ENCODE peak calls at places on chromosomes 13 and 19, in ten cellular contexts. N is PC-9; O is neuronal stem cell; F is fibroblast of lung; A is suprapubic skin; U is right lobe of liver; R is heart right ventricle; Z is PC-3; G is CD4-positive, CD25-positive, alpha-beta regulatory T cell; J is CD8-positive, alpha-beta memory T cell. W is an unnamed sample.

GRCh38 chr19:56223481-56223880 is 21.4 kb downstream of the ZSCAN5C start:
- DNase-seq in N (no peak), O (no peak), F (no peak), A (no peak), U (no peak), R (no peak), Z (no peak), G (no peak), J (no peak), W (no peak)

GRCh38 chr19:7391218-7391670 is 42.5 kb downstream of the ARHGEF18 start:
- DNase-seq in N (peak; percentile 92), O (no peak), F (peak; percentile 38), A (no peak), U (no peak), R (no peak), Z (peak; percentile 97), G (no peak), J (no peak), W (no peak)

GRCh38 chr19:48588670-48589399 is 17.7 kb upstream of the SPACA4 start:
- DNase-seq in N (peak; percentile 93), O (peak; percentile 78), F (peak; percentile 81), A (peak; percentile 95), U (peak; percentile 89), R (peak; percentile 94), Z (peak; percentile 94), G (peak; percentile 76), J (peak; percentile 88), W (peak; percentile 82)

GRCh38 chr13:46332772-46333171 is 54.3 kb downstream of the RUBCNL start:
- DNase-seq in N (no peak), O (no peak), F (no peak), A (no peak), U (no peak), R (no peak), Z (no peak), G (no peak), J (no peak), W (no peak)

GRCh38 chr19:43532571-43532961 is 422 bp upstream of the ZNF575 start:
- DNase-seq in N (no peak), O (no peak), F (no peak), A (no peak), U (no peak), R (peak; percentile 62), Z (no peak), G (peak; percentile 36), J (no peak), W (no peak)

GRCh38 chr13:96796234-96796633 is 198.0 kb downstream of the OXGR1 start:
- DNase-seq in N (no peak), O (no peak), F (no peak), A (no peak), U (no peak), R (no peak), Z (peak; percentile 6), G (no peak), J (no peak), W (no peak)

GRCh38 chr19:33902802-33903488 is 106.3 kb downstream of the KCTD15 start:
- DNase-seq in N (no peak), O (no peak), F (no peak), A (no peak), U (no peak), R (no peak), Z (no peak), G (no peak), J (no peak), W (peak; percentile 32)

GRCh38 chr19:52638601-52639000 is 446 bp upstream of the ZNF83 start:
- DNase-seq in N (no peak), O (no peak), F (no peak), A (no peak), U (no peak), R (peak; percentile 17), Z (no peak), G (no peak), J (no peak), W (no peak)

GRCh38 chr13:44750618-44751017 is 174.5 kb upstream of the TSC22D1 start:
- DNase-seq in N (no peak), O (no peak), F (no peak), A (no peak), U (no peak), R (no peak), Z (no peak), G (no peak), J (no peak), W (no peak)

GRCh38 chr19:2072757-2073551 is 21.9 kb upstream of the MKNK2 start:
- DNase-seq in N (no peak), O (no peak), F (no peak), A (no peak), U (no peak), R (no peak), Z (no peak), G (no peak), J (no peak), W (no peak)

GRCh38 chr19:46211201-46211881 is 18.2 kb upstream of the IGFL1 start:
- DNase-seq in N (peak; percentile 99), O (no peak), F (no peak), A (no peak), U (no peak), R (no peak), Z (peak; percentile 91), G (no peak), J (no peak), W (no peak)

DNA sequence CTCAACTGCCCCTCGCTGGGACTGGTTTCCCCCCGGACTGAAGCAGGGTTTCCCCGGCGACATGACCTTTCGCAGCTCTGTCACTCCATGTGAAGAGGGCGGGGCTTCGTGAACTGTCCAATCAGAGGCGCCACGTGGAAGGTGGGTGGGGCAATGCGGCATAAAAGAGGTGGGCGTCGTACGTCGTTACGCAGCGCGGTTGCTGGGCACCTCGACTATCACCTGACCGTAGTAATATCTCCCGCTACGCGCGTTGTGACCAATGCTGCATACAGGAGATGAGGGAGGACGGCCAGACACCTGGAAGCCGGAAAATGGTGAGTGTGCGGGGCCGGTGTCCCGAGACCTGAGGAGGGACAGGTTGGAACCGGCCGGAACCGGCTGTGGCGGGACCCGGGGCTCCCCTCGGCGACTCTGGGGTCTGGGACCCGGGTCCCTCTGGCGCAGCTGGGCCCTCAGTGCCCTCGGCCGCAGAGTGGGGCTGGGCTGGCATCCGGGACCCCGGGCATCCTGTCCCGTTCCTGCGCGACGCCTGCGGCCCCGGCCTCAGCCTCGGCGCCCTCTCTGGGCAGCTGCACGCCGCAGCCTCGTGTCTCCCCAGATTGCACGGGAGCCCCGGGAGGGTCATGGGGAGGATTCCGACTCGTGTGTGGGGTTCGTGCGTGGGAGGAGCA is 32.1 kb downstream of the ZNF136 start:
- DNase-seq in N (no peak), O (peak; percentile 53), F (peak; percentile 75), A (peak; percentile 90), U (peak; percentile 59), R (peak; percentile 84), Z (no peak), G (peak; percentile 39), J (peak; percentile 66), W (no peak)
- H3K4me3 ChIP-seq in N (no peak overlapping the region), O (peak overlapping the region; percentile 40), F (peak overlapping the region; percentile 24), A (peak overlapping the region; percentile 69), U (peak overlapping the region; percentile 48), R (peak overlapping the region; percentile 56), Z (no peak overlapping the region), G (peak overlapping the region; percentile 32), J (no peak overlapping the region), W (no peak overlapping the region)

GRCh38 chr19:3118232-3119070 is 17.4 kb upstream of the GNA15 start:
- DNase-seq in N (no peak), O (no peak), F (no peak), A (no peak), U (no peak), R (no peak), Z (no peak), G (no peak), J (no peak), W (no peak)
- H3K4me1 ChIP-seq in N (no peaks in the 10 kb centered on the region), O (peaks cover 8% of the 10 kb centered on the region), F (no peaks in the 10 kb centered on the region), A (peaks cover 8% of the 10 kb centered on the region), U (no peaks in the 10 kb centered on the region), R (peaks cover 11% of the 10 kb centered on the region), Z (no peaks in the 10 kb centered on the region), G (no peaks in the 10 kb centered on the region), J (no peaks in the 10 kb centered on the region), W (no peaks in the 10 kb centered on the region)

DNA sequence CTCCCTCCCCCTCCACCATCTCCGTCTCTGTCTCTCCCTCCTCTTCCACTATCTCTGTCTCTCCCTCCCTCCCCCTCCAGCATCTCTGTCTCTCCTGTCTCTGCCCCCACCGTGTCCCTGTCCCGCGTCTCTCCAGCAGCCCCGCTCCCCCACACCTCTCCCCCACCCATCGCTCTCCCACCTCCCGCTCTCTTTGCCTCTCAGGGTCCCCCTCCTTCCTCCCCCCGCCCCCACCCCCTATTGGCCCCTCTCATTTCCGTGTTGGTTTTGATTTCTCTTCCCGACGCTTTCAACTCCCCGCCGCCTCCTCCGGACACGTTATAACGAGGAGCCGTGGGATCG is 13.4 kb downstream of the ERFL start:
- DNase-seq in N (no peak), O (no peak), F (no peak), A (no peak), U (no peak), R (no peak), Z (no peak), G (no peak), J (no peak), W (no peak)
- H3K27me3 ChIP-seq in N (peaks cover 39% of the 10 kb centered on the region), O (peaks cover 97% of the 10 kb centered on the region), F (peaks cover 60% of the 10 kb centered on the region), A (peaks cover 81% of the 10 kb centered on the region), U (no peaks in the 10 kb centered on the region), R (peaks cover 84% of the 10 kb centered on the region), Z (peaks cover 28% of the 10 kb centered on the region), G (peaks cover 19% of the 10 kb centered on the region), J (peaks cover 36% of the 10 kb centered on the region), W (peaks cover 58% of the 10 kb centered on the region)

GRCh38 chr19:51002101-51002532 is 713 bp upstream of the KLK8 start:
- DNase-seq in N (peak; percentile 68), O (no peak), F (no peak), A (no peak), U (no peak), R (no peak), Z (no peak), G (no peak), J (no peak), W (no peak)
- H3K4me3 ChIP-seq in N (peak overlapping the region; percentile 64), O (no peak overlapping the region), F (no peak overlapping the region), A (peak overlapping the region; percentile 35), U (no peak overlapping the region), R (no peak overlapping the region), Z (peak overlapping the region; percentile 14), G (no peak overlapping the region), J (no peak overlapping the region), W (no peak overlapping the region)

GRCh38 chr13:75770164-75771145 is 134.3 kb downstream of the LMO7 start:
- DNase-seq in N (no peak), O (no peak), F (peak; percentile 36), A (no peak), U (no peak), R (no peak), Z (no peak), G (no peak), J (no peak), W (no peak)
- H3K4me1 ChIP-seq in N (peaks cover 23% of the 10 kb centered on the region), O (no peaks in the 10 kb centered on the region), F (peaks cover 16% of the 10 kb centered on the region), A (peaks cover 16% of the 10 kb centered on the region), U (peaks cover 9% of the 10 kb centered on the region), R (no peaks in the 10 kb centered on the region), Z (peaks cover 57% of the 10 kb centered on the region), G (no peaks in the 10 kb centered on the region), J (peaks cover 20% of the 10 kb centered on the region), W (no peaks in the 10 kb centered on the region)

GRCh38 chr13:92989301-92989700 is 237.3 kb upstream of the GPC6 start:
- DNase-seq in N (no peak), O (no peak), F (no peak), A (no peak), U (no peak), R (no peak), Z (no peak), G (no peak), J (no peak), W (no peak)

DNA sequence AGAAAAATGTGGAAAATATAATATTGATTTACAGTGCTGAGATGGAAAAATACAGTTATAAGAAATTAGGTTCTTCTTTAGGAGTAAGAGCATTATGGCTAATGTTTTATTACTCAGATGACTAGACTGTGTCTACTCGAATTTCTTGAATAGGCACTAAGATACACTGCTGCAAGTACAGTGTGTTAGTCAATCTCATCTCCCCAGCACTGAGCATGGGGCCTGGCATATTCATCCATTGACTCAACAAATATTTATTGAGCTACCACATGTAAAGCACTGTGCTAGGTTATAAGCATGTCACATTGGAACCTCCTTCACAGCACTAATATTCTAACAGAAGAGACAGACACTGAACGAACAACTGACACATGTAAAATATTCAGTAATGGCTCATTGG is 242.5 kb upstream of the GPC6 start:
- DNase-seq in N (no peak), O (no peak), F (no peak), A (no peak), U (no peak), R (no peak), Z (no peak), G (no peak), J (no peak), W (no peak)
- H3K27me3 ChIP-seq in N (no peaks in the 10 kb centered on the region), O (no peaks in the 10 kb centered on the region), F (no peaks in the 10 kb centered on the region), A (no peaks in the 10 kb centered on the region), U (no peaks in the 10 kb centered on the region), R (no peaks in the 10 kb centered on the region), Z (no peaks in the 10 kb centered on the region), G (no peaks in the 10 kb centered on the region), J (no peaks in the 10 kb centered on the region), W (no peaks in the 10 kb centered on the region)